ENCODE peak calls at places on chromosomes 2 and 18, in nine cellular contexts. U is RWPE1, O is WTC11, J is BE2C, Q is foreskin keratinocyte, B is lower lobe of right lung, G is astrocyte, P is activated B cell treated with CpG ODN at 0.5 μM for 24 hours, X is cardiac fibroblast. E is an unnamed sample.

GRCh38 chr2:236194786-236195185 is 26.6 kb upstream of the GBX2 start:
- DNase-seq in U (no peak), O (no peak), J (no peak), Q (no peak), B (no peak), G (no peak), P (no peak), X (no peak), E (no peak)

GRCh38 chr2:73069855-73070650 is 1.5 kb downstream of the SFXN5 start:
- DNase-seq in U (no peak), O (no peak), J (no peak), Q (no peak), B (no peak), G (peak), P (no peak), X (peak), E (no peak)

GRCh38 chr2:231615058-231615671 is 22.5 kb downstream of the TEX44 start:
- DNase-seq in U (no peak), O (peak), J (no peak), Q (peak), B (no peak), G (no peak), P (no peak), X (no peak), E (no peak)

GRCh38 chr2:167134381-167135072 is 246.2 kb downstream of the XIRP2 start:
- DNase-seq in U (peak), O (no peak), J (no peak), Q (peak), B (no peak), G (peak), P (no peak), X (peak), E (no peak)

GRCh38 chr2:43539991-43540860 is 55.6 kb downstream of the THADA start:
- DNase-seq in U (peak), O (no peak), J (no peak), Q (peak), B (peak), G (peak), P (no peak), X (peak), E (peak)

GRCh38 chr18:66867653-66868052 is 263.8 kb upstream of the CDH19 start:
- DNase-seq in U (peak), O (no peak), J (no peak), Q (peak), B (no peak), G (peak), P (no peak), X (no peak), E (no peak)

GRCh38 chr18:26656944-26657536 is 108.7 kb upstream of the KCTD1 start:
- DNase-seq in U (peak), O (peak), J (peak), Q (peak), B (peak), G (peak), P (no peak), X (peak), E (peak)

GRCh38 chr2:170713280-170714155 is 1.6 kb upstream of the SP5 start:
- DNase-seq in U (no peak), O (peak), J (no peak), Q (no peak), B (no peak), G (no peak), P (no peak), X (no peak), E (no peak)

GRCh38 chr2:44016282-44016681 is 20.5 kb upstream of the LRPPRC start:
- DNase-seq in U (peak), O (peak), J (no peak), Q (peak), B (no peak), G (peak), P (no peak), X (peak), E (no peak)

GRCh38 chr2:8803658-8804379 is 33.6 kb downstream of the KIDINS220 start:
- DNase-seq in U (peak), O (no peak), J (no peak), Q (peak), B (no peak), G (peak), P (no peak), X (peak), E (no peak)
- TF ChIP-seq CTCF in U (no peak), O (no peak), J (no peak), Q (peak), B (no peak), G (no peak), P (no peak), X (peak), E (no peak)

GRCh38 chr2:189115126-189115525 is 64.4 kb downstream of the COL5A2 start:
- DNase-seq in U (peak), O (no peak), J (no peak), Q (peak), B (no peak), G (no peak), P (no peak), X (peak), E (no peak)
- TF ChIP-seq CTCF in U (peak), O (no peak), J (no peak), Q (peak), B (peak), G (no peak), P (no peak), X (no peak), E (no peak)

DNA sequence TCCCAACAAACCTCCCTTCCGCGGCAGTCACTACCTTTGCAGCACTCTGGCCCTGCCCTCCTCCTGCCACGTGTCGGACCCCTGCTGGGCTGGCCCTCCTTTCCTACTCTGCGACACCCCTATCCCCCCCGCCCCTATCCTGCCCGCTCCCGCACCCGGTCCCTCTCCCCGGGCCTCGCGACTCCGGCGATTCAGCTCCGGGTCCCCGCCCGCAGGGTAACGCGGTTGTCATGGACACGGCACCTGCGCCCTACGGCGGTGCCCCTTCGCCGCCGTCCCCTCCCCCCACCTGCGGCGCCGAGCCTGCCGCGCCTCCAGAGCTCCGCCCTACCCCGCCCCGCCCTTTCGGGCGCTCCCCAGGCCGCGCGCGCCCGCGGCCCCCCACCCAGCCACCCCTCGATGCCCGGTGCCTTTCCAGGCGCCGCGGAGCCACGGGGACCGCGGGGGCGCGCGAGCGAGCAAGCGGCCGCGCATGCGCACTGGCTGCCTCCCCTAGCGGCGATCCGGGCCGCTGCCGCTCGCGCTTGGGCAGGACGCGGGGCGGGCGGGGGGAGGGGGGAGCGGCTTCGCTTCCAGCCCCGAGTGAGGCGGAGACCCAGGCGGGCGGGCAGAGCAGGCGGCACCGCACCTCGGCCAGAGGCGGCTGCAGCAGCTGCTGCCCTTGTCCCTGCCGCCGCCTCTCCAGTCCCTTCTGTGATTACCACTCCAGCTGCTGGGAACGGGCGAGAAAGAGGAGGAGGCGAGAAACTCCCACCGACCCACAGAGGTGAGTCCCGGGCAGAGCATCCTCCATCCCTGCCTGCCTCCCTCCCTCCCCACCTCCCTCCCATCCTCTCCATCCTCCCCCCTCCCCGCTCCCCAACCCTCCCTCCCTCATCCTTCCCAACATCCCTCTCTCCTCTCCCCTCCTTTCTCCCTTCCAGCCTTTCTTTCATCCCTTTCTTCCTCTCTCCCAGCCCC is at the start of gene CTNNA2:
- DNase-seq in U (peak), O (peak), J (peak), Q (no peak), B (peak), G (peak), P (no peak), X (no peak), E (no peak)
- TF ChIP-seq CTCF in U (peak), O (no peak), J (no peak), Q (peak), B (no peak), G (no peak), P (no peak), X (no peak), E (no peak)

GRCh38 chr18:55314615-55315237 is 273.3 kb downstream of the TCF4 start:
- DNase-seq in U (no peak), O (no peak), J (no peak), Q (no peak), B (no peak), G (no peak), P (no peak), X (no peak), E (no peak)
- TF ChIP-seq CTCF in U (no peak), O (no peak), J (no peak), Q (no peak), B (no peak), G (no peak), P (no peak), X (no peak), E (no peak)

GRCh38 chr2:218011641-218012040 is 8.8 kb upstream of the TNS1 start:
- DNase-seq in U (no peak), O (no peak), J (no peak), Q (no peak), B (no peak), G (no peak), P (no peak), X (no peak), E (no peak)

GRCh38 chr2:218010838-218011616 is 8.2 kb upstream of the TNS1 start:
- DNase-seq in U (no peak), O (no peak), J (peak), Q (no peak), B (no peak), G (no peak), P (no peak), X (no peak), E (no peak)

GRCh38 chr2:218009191-218010114 is 6.7 kb upstream of the TNS1 start:
- DNase-seq in U (no peak), O (peak), J (peak), Q (no peak), B (no peak), G (no peak), P (no peak), X (no peak), E (no peak)

GRCh38 chr2:218008060-218009040 is 5.6 kb upstream of the TNS1 start:
- DNase-seq in U (no peak), O (no peak), J (peak), Q (no peak), B (no peak), G (peak), P (no peak), X (peak), E (no peak)

GRCh38 chr2:218010116-218010837 is 7.5 kb upstream of the TNS1 start:
- DNase-seq in U (peak), O (no peak), J (peak), Q (no peak), B (peak), G (no peak), P (no peak), X (peak), E (no peak)
- TF ChIP-seq CTCF in U (peak), O (no peak), J (peak), Q (peak), B (peak), G (peak), P (no peak), X (peak), E (no peak)

GRCh38 chr2:655626-656025 is 21.6 kb downstream of the TMEM18 start:
- DNase-seq in U (no peak), O (no peak), J (no peak), Q (peak), B (no peak), G (peak), P (peak), X (peak), E (no peak)

GRCh38 chr2:658426-658825 is 18.8 kb downstream of the TMEM18 start:
- DNase-seq in U (no peak), O (no peak), J (no peak), Q (no peak), B (no peak), G (no peak), P (no peak), X (no peak), E (no peak)

GRCh38 chr2:657766-658165 is 19.4 kb downstream of the TMEM18 start:
- DNase-seq in U (no peak), O (no peak), J (no peak), Q (no peak), B (no peak), G (no peak), P (no peak), X (no peak), E (no peak)

GRCh38 chr2:654896-655295 is 22.3 kb downstream of the TMEM18 start:
- DNase-seq in U (no peak), O (no peak), J (no peak), Q (no peak), B (no peak), G (no peak), P (no peak), X (no peak), E (no peak)

DNA sequence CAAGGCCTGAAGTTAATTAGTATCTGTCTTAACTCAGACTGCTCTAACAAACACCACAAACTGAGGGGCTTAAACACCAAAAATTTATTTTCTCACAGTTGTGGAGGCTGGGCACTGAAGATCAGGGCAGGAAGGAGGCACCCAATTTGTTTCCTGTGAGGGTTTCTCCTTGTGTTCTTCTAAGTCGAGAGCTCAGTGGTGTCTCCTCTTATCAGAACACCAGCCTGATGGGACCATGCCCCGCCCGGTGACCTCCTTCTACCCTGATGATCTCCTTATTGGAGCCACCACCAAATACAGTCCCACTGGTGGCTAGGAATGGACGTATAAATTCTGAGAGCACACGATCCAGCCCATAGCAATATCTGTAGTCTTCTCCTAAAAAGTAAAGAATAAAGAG is 20.5 kb downstream of the TMEM18 start:
- DNase-seq in U (no peak), O (no peak), J (no peak), Q (no peak), B (no peak), G (no peak), P (no peak), X (no peak), E (no peak)
- TF ChIP-seq CTCF in U (no peak), O (no peak), J (no peak), Q (no peak), B (no peak), G (no peak), P (no peak), X (no peak), E (no peak)

DNA sequence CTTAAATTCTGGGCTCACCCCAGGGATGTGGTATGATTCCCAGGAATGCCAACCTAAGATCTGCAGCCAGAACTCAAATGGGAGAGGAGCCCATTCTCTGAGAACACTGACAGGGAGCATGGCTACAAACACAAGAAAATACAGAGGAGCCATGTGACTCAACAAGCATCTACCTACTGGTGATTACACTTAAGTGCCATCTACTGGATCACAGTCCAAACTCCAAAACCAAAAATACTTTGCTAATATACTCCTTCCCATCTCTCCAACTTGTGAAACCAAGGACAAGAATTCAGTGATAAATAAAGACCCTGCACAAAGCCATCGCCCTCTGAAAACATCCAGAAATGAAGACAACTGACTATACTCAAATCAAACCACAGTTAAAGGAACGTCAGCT is 116.9 kb downstream of the NR4A2 start:
- DNase-seq in U (no peak), O (no peak), J (no peak), Q (no peak), B (no peak), G (no peak), P (no peak), X (no peak), E (no peak)
- TF ChIP-seq CTCF in U (no peak), O (no peak), J (no peak), Q (peak), B (no peak), G (no peak), P (no peak), X (no peak), E (no peak)

E was measured in omental fat pad.